ENCODE peak calls at places on chromosomes 12 and 14, in nine cellular contexts. K is heart right ventricle, D is T-helper 22 cell, J is NCI-H1417, R is HT1080, C is left colon, X is HS-27A, B is PC-3, G is glutamatergic neuron. M is an unnamed sample.
A peak's percentile ranks its signal among the peaks of the same experiment; 100 is the strongest.

GRCh38 chr14:102777711-102778615 is 714 bp downstream of the TRAF3 start:
- DNase-seq in J (peak; percentile 68), C (peak; percentile 36), K (no peak), R (no peak), G (no peak), B (peak; percentile 18), D (no peak), X (no peak), M (no peak)

GRCh38 chr14:69559581-69560011 is 15.1 kb downstream of the CCDC177 start:
- DNase-seq in J (peak; percentile 74), G (peak; percentile 81), D (no peak), B (no peak), K (no peak), C (no peak), X (no peak), R (no peak), M (no peak)

GRCh38 chr14:104393199-104393897 is 186.2 kb upstream of the C14orf180 start:
- DNase-seq in J (no peak), D (no peak), K (peak; percentile 60), X (no peak), C (no peak), B (no peak), R (no peak), G (no peak), M (no peak)

GRCh38 chr14:58341152-58341748 is 42.9 kb downstream of the ARID4A start:
- DNase-seq in R (no peak), K (no peak), J (no peak), G (no peak), X (no peak), C (no peak), D (no peak), B (no peak), M (no peak)

GRCh38 chr12:69284131-69284530 is 44.8 kb downstream of the CPSF6 start:
- DNase-seq in X (peak; percentile 57), R (peak; percentile 83), C (peak; percentile 68), B (peak; percentile 81), G (peak; percentile 48), D (no peak), K (peak; percentile 76), J (peak; percentile 78), M (peak; percentile 20)

GRCh38 chr12:52224154-52224553 is 8.9 kb upstream of the KRT7 start:
- DNase-seq in R (no peak), K (no peak), X (no peak), J (no peak), G (no peak), D (no peak), B (peak; percentile 26), C (no peak), M (no peak)

GRCh38 chr12:98645572-98646067 is 530 bp downstream of the APAF1 start:
- DNase-seq in C (no peak), J (peak; percentile 63), G (no peak), D (no peak), X (no peak), R (no peak), B (peak; percentile 18), K (peak; percentile 25), M (no peak)

GRCh38 chr14:30195946-30196345 is 268.3 kb upstream of the PRKD1 start:
- DNase-seq in B (no peak), R (no peak), C (no peak), D (no peak), J (no peak), G (no peak), X (peak; percentile 69), K (no peak), M (peak; percentile 76)

GRCh38 chr12:10551375-10551774 is 45.7 kb downstream of the EIF2S3B start:
- DNase-seq in C (no peak), B (no peak), K (no peak), J (no peak), G (no peak), D (no peak), X (no peak), R (no peak), M (no peak)

GRCh38 chr12:59973515-59973914 is 377.7 kb downstream of the SLC16A7 start:
- DNase-seq in K (no peak), R (peak; percentile 80), B (peak; percentile 92), D (no peak), J (no peak), C (no peak), X (peak; percentile 40), G (no peak), M (peak; percentile 76)

GRCh38 chr14:69428289-69428998 is 30.0 kb downstream of the SLC39A9 start:
- DNase-seq in B (no peak), X (no peak), C (no peak), K (no peak), D (no peak), J (no peak), R (no peak), G (no peak), M (no peak)

GRCh38 chr12:132460571-132460970 is 29.4 kb upstream of the FBRSL1 start:
- DNase-seq in D (no peak), K (no peak), C (no peak), X (no peak), B (peak; percentile 19), R (no peak), J (no peak), G (no peak), M (no peak)

GRCh38 chr14:55864890-55865655 is 253.1 kb upstream of the PELI2 start:
- DNase-seq in X (no peak), K (no peak), C (no peak), D (no peak), R (no peak), B (peak; percentile 60), G (peak; percentile 46), J (no peak), M (no peak)

GRCh38 chr12:106254724-106255123 is 6.9 kb upstream of the CKAP4 start:
- DNase-seq in J (no peak), B (no peak), C (no peak), D (no peak), G (no peak), X (no peak), R (no peak), K (no peak), M (no peak)

GRCh38 chr14:91367173-91368171 is 50.1 kb downstream of the CCDC88C start:
- DNase-seq in J (no peak), X (peak; percentile 35), R (peak; percentile 94), D (peak; percentile 94), K (peak; percentile 30), G (no peak), B (peak; percentile 79), C (no peak), M (peak; percentile 79)

GRCh38 chr12:1474567-1475153 is 119.7 kb downstream of the FBXL14 start:
- DNase-seq in G (no peak), J (no peak), C (no peak), R (peak; percentile 90), K (no peak), X (peak; percentile 100), B (peak; percentile 67), D (no peak), M (peak; percentile 62)

GRCh38 chr14:91349481-91350074 is 68.0 kb downstream of the CCDC88C start:
- DNase-seq in D (peak; percentile 70), B (no peak), C (no peak), J (no peak), K (no peak), X (no peak), G (no peak), R (no peak), M (no peak)

GRCh38 chr14:71751264-71751663 is 181.0 kb upstream of the RGS6 start:
- DNase-seq in D (no peak), B (no peak), C (no peak), G (no peak), K (no peak), J (no peak), R (peak; percentile 48), X (no peak), M (no peak)

GRCh38 chr14:90179809-90180779 is 76.3 kb upstream of the PSMC1 start:
- DNase-seq in X (no peak), R (no peak), G (no peak), J (no peak), D (no peak), C (no peak), K (no peak), B (no peak), M (no peak)

GRCh38 chr12:64682572-64683277 is 72.4 kb downstream of the RASSF3 start:
- DNase-seq in K (peak; percentile 79), G (no peak), J (peak; percentile 47), B (no peak), X (no peak), R (no peak), D (no peak), C (no peak), M (peak; percentile 76)

GRCh38 chr12:88237954-88238353 is 95.8 kb downstream of the TMTC3 start:
- DNase-seq in C (no peak), G (no peak), R (peak; percentile 91), D (no peak), K (no peak), J (no peak), B (peak; percentile 70), X (peak; percentile 17), M (no peak)

GRCh38 chr12:39061576-39061975 is 156.2 kb upstream of the CPNE8 start:
- DNase-seq in C (no peak), K (no peak), J (no peak), D (no peak), R (no peak), B (no peak), G (no peak), X (no peak), M (no peak)

GRCh38 chr12:42327227-42327590 is 1.2 kb downstream of the PPHLN1 start:
- DNase-seq in D (no peak), R (no peak), C (no peak), J (no peak), K (no peak), G (no peak), B (no peak), X (no peak), M (no peak)

GRCh38 chr14:24662753-24663152 is 28.8 kb upstream of the GZMB start:
- DNase-seq in J (no peak), R (no peak), C (no peak), G (no peak), X (no peak), B (no peak), K (peak; percentile 40), D (no peak), M (no peak)

GRCh38 chr14:74737753-74738325 is 24.9 kb downstream of the FCF1 start:
- DNase-seq in R (peak; percentile 72), C (no peak), X (peak; percentile 39), B (no peak), J (no peak), K (no peak), D (no peak), G (no peak), M (no peak)

GRCh38 chr14:94173471-94173884 is 644 bp upstream of the PPP4R4 start:
- DNase-seq in J (no peak), B (no peak), D (no peak), X (no peak), R (no peak), K (no peak), C (peak; percentile 38), G (peak; percentile 28), M (no peak)

GRCh38 chr12:119940881-119941280 is 48.2 kb upstream of the BICDL1 start:
- DNase-seq in C (no peak), K (no peak), B (peak; percentile 99), R (peak; percentile 94), G (no peak), D (no peak), J (no peak), X (peak; percentile 35), M (no peak)

GRCh38 chr12:48351022-48351708 is 446 bp upstream of the ZNF641 start:
- DNase-seq in C (peak; percentile 78), G (no peak), J (peak; percentile 90), X (peak; percentile 51), R (peak; percentile 48), D (no peak), K (peak; percentile 75), B (peak; percentile 69), M (peak; percentile 46)

GRCh38 chr12:129531004-129531403 is 372.8 kb downstream of the TMEM132D start:
- DNase-seq in R (peak; percentile 80), C (peak; percentile 69), B (peak; percentile 19), D (no peak), G (no peak), X (no peak), K (no peak), J (no peak), M (peak; percentile 48)

GRCh38 chr12:18261273-18261672 is at the start of gene PIK3C2G:
- DNase-seq in B (peak; percentile 83), R (no peak), G (no peak), K (no peak), C (no peak), D (no peak), J (peak; percentile 26), X (no peak), M (no peak)

GRCh38 chr12:2154521-2154920 is 101.7 kb downstream of the CACNA1C start:
- DNase-seq in K (no peak), G (no peak), J (no peak), X (no peak), R (no peak), C (no peak), B (no peak), D (no peak), M (no peak)